ENCODE peak calls at places on chromosomes 1 and 21, in nine cellular contexts. C is iPS DF 6.9, X is mesendoderm, Z is GM23338, V is Panc1, B is left ventricle myocardium inferior, F is lung, E is thoracic aorta, A is BJ. D is an unnamed sample. For H3K36me3, the result is how much of the 10 kb centered on the place peaks cover.

GRCh38 chr1:178057863-178058576 is 35.9 kb upstream of the RASAL2 start:
- DNase-seq in X (peak), C (no peak), B (peak), Z (peak), V (no peak), A (no peak), E (no peak), F (no peak), D (peak)

GRCh38 chr1:68777850-68778249 is 281.0 kb upstream of the DEPDC1 start:
- DNase-seq in X (no peak), Z (no peak), A (no peak), C (no peak), F (no peak), V (no peak), B (no peak), E (no peak), D (no peak)

GRCh38 chr1:203629509-203630082 is 3.0 kb downstream of the ATP2B4 start:
- DNase-seq in X (peak), V (no peak), B (peak), Z (peak), C (no peak), A (no peak), F (peak), E (no peak), D (peak)

GRCh38 chr1:183097438-183098051 is 74.3 kb downstream of the LAMC1 start:
- DNase-seq in Z (peak), A (no peak), F (no peak), V (no peak), B (no peak), X (no peak), E (no peak), C (no peak), D (no peak)

GRCh38 chr1:64595871-64596515 is 126.1 kb downstream of the CACHD1 start:
- DNase-seq in B (no peak), E (no peak), V (no peak), F (no peak), C (no peak), A (no peak), X (peak), Z (no peak), D (no peak)

GRCh38 chr1:117389284-117389683 is 22.0 kb downstream of the MAN1A2 start:
- DNase-seq in B (no peak), C (no peak), E (no peak), F (no peak), Z (no peak), X (no peak), V (no peak), A (no peak), D (no peak)

GRCh38 chr1:109877320-109877771 is 33.3 kb upstream of the CSF1 start:
- DNase-seq in F (peak), X (peak), B (peak), E (no peak), Z (peak), A (peak), C (peak), V (no peak), D (peak)

GRCh38 chr1:21397813-21398188 is 42.1 kb upstream of the NBPF3 start:
- DNase-seq in E (no peak), C (peak), X (peak), A (no peak), V (no peak), F (no peak), Z (peak), B (no peak), D (peak)

GRCh38 chr1:28602536-28603439 is 10.7 kb downstream of the RAB42 start:
- DNase-seq in V (peak), B (no peak), Z (peak), X (peak), C (no peak), F (peak), E (no peak), A (no peak), D (peak)

GRCh38 chr1:21117159-21117953 is 59.3 kb downstream of the EIF4G3 start:
- DNase-seq in C (no peak), V (no peak), Z (no peak), F (no peak), A (no peak), E (no peak), X (no peak), B (no peak), D (no peak)

GRCh38 chr21:38985423-38986378 is 180.0 kb downstream of the ETS2 start:
- DNase-seq in X (no peak), V (no peak), B (peak), C (no peak), E (peak), A (peak), Z (no peak), F (peak), D (no peak)

GRCh38 chr1:152451254-152451653 is 37.2 kb upstream of the CRNN start:
- DNase-seq in F (no peak), C (no peak), A (no peak), B (no peak), Z (peak), V (no peak), X (no peak), E (no peak), D (no peak)

GRCh38 chr1:50934838-50935237 is 25.2 kb downstream of the FAF1 start:
- DNase-seq in A (no peak), E (no peak), Z (no peak), X (no peak), B (no peak), V (no peak), F (no peak), C (no peak), D (no peak)

GRCh38 chr1:112026501-112026900 is 37.0 kb upstream of the KCND3 start:
- DNase-seq in Z (no peak), B (no peak), E (no peak), X (no peak), F (no peak), C (no peak), V (no peak), A (no peak), D (no peak)

GRCh38 chr21:16419188-16419874 is 689.5 kb downstream of the USP25 start:
- DNase-seq in F (peak), V (no peak), Z (peak), B (peak), E (peak), C (no peak), A (no peak), X (peak), D (no peak)

GRCh38 chr1:107919953-107920352 is 45.0 kb downstream of the VAV3 start:
- DNase-seq in B (no peak), E (no peak), F (no peak), Z (no peak), A (no peak), V (no peak), X (no peak), C (no peak), D (no peak)

GRCh38 chr21:17467392-17467791 is 45.5 kb upstream of the CXADR start:
- DNase-seq in F (no peak), X (peak), Z (peak), A (no peak), V (no peak), E (no peak), B (no peak), C (no peak), D (no peak)

GRCh38 chr1:164784960-164785359 is 226.0 kb downstream of the PBX1 start:
- DNase-seq in E (no peak), B (no peak), C (no peak), X (peak), A (no peak), F (no peak), Z (no peak), V (no peak), D (peak)

GRCh38 chr1:113929750-113930498 is 800 bp downstream of the HIPK1 start:
- DNase-seq in A (no peak), X (peak), V (no peak), Z (peak), E (no peak), C (no peak), B (peak), F (peak), D (no peak)

GRCh38 chr1:71658295-71658694 is 577.5 kb upstream of the ZRANB2 start:
- DNase-seq in X (no peak), F (no peak), C (no peak), Z (no peak), V (no peak), E (no peak), B (no peak), A (no peak), D (no peak)

GRCh38 chr1:227318003-227318851 is at the start of gene CDC42BPA:
- DNase-seq in B (peak), C (no peak), X (peak), Z (peak), F (peak), A (peak), E (peak), V (no peak), D (peak)

GRCh38 chr1:30706528-30706927 is 16.9 kb downstream of the MATN1 start:
- DNase-seq in V (no peak), F (no peak), Z (no peak), C (no peak), A (no peak), B (peak), E (no peak), X (no peak), D (no peak)

GRCh38 chr21:35095859-35096291 is 46.8 kb upstream of the RUNX1 start:
- DNase-seq in B (no peak), X (no peak), E (no peak), Z (no peak), F (no peak), C (no peak), A (peak), V (no peak), D (no peak)

GRCh38 chr1:13517193-13517812 is 3.5 kb upstream of the LRRC38 start:
- DNase-seq in V (no peak), E (no peak), Z (peak), C (no peak), B (no peak), F (no peak), X (peak), A (no peak), D (peak)

GRCh38 chr1:24959623-24959975 is 29.5 kb upstream of the RUNX3 start:
- DNase-seq in A (no peak), V (no peak), B (no peak), C (no peak), X (no peak), E (no peak), F (no peak), Z (no peak), D (no peak)

GRCh38 chr1:195663549-195664280 is 944.5 kb downstream of the KCNT2 start:
- DNase-seq in A (peak), Z (no peak), F (no peak), E (no peak), V (peak), B (no peak), C (no peak), X (peak), D (no peak)

GRCh38 chr1:14371806-14372497 is 226.5 kb upstream of the KAZN start:
- DNase-seq in A (no peak), E (no peak), Z (no peak), B (no peak), X (no peak), F (no peak), C (no peak), V (no peak), D (no peak)

GRCh38 chr1:36652586-36652985 is 169.9 kb upstream of the CSF3R start:
- DNase-seq in X (no peak), Z (no peak), A (no peak), C (no peak), F (no peak), B (no peak), V (no peak), E (no peak), D (no peak)

GRCh38 chr1:171762143-171762563 is 19.3 kb upstream of the METTL13 start:
- DNase-seq in E (no peak), B (no peak), Z (no peak), F (no peak), V (no peak), X (no peak), C (no peak), A (no peak), D (no peak)

GRCh38 chr1:20198918-20199317 is 12.6 kb upstream of the PLA2G2C start:
- DNase-seq in V (no peak), A (no peak), Z (no peak), X (peak), C (no peak), E (no peak), F (no peak), B (no peak), D (no peak)

GRCh38 chr1:2459757-2460156 is 16.3 kb upstream of the PLCH2 start:
- DNase-seq in C (no peak), A (no peak), E (no peak), Z (no peak), F (no peak), V (no peak), B (peak), X (no peak), D (no peak)

GRCh38 chr1:117665523-117666274 is 59.9 kb downstream of the TENT5C start:
- DNase-seq in C (no peak), X (no peak), V (no peak), E (no peak), B (no peak), F (no peak), A (no peak), Z (no peak), D (no peak)

GRCh38 chr1:230753586-230754251 is 6.5 kb downstream of the CAPN9 start:
- DNase-seq in X (peak), C (no peak), B (peak), F (no peak), A (no peak), Z (peak), E (no peak), V (no peak), D (peak)

DNA sequence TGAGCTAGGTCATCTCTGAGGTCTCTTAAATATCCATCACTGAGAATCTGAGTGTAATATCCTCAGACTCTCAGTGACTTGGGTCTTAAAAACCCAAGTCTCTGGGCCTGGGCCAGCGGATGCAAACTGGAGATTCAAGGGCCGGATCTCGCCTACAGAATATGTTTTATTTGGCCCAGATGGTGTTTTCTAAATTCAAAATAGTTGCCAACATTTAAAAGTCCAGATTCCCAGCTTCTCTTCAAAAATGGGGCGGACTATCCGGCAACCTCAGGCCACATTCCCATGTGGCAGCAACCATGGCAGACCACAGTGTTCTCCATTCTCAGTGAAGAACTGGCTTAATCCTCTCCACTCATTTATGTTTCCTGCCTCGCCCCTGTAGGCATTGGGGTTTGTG is 12.7 kb upstream of the HEYL start:
- DNase-seq in V (no peak), C (no peak), Z (no peak), B (peak), X (no peak), A (no peak), F (no peak), E (no peak), D (no peak)
- H3K4me3 ChIP-seq in V (no peak), C (no peak), Z (no peak), B (no peak), X (no peak), A (no peak), F (no peak), E (no peak), D (no peak)

DNA sequence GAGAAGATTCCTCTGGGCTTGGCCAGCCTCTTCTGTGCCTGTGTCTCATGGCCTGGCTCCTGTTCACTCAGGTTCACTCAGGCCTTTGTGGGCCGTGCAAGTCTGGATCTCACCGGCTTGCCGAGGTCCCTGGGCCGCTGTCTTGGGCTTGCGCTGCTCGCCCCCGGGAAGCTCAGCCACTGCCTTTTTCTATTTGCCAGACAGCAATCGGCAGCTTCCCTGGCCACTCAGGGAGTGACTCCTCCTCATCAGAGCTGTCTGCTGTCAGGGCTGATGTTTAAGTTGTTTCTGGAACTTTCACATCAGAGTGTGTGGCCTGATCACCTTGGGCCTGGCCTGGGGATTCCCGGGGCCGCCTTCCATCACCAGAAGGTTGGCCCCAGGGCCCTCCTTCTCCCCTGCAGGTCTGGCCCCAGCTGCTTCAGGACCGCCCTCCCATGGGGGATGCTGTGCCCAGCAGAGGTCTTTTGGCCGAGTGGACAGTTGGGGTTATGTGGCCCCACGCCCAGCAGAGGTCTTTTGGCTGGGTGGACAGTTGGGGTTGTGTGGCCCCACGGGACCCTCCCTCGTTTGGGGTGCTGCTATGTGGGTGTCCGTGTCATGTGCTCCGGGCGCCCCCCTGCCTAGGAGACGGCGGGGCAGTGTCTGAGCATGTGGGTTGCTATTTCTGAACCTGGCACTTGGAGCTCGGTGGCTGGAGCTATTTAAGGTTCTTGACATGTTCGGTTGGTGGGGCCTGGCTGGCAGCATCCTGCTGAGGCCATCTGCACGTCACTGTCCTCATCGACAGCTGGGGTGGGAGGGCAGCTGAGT is 12.5 kb downstream of the SLX9 start:
- DNase-seq in C (no peak), Z (no peak), A (no peak), E (no peak), X (no peak), F (no peak), V (no peak), B (peak), D (peak)
- H3K36me3 ChIP-seq in C (under half), Z (under half), A (under half), E (under half), X (under half), F (under half), V (under half), B (under half), D (under half)

DNA sequence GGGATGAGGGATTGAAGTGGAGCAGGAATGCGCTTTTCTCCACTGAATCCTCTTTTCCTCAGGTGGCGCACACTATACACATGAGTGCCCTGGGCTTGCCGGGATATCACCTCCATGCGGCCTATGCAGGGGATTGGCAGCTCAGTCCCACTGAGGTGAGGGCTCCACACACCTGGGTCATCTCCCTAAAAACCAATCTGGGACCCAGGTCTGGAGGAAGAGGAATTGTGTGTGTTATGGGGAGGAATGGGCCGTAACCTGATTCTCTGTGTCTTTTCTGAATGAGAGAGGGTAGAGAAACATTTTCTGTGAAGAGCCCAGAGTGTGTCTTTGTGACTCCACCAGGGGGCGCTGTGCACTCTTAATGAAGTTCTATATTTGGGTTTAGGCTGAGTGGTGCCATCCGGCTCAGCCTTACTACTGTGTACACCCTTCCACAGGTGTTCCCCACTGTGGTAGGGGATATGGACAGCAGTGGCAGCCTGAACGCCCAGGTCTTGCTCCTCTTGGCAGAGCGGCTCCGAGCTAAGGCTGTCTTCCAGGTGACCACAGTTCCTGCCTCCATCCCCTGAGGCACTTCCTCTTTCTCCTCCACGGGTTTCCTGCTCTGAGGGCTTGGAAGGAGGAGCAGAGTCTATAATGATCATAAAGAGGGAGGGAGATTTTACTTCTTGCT is 1.5 kb downstream of the TOMM40L start:
- DNase-seq in A (no peak), Z (peak), X (peak), E (no peak), C (no peak), F (peak), V (peak), B (peak), D (peak)
- H3K4me3 ChIP-seq in A (no peak), Z (peak), X (no peak), E (peak), C (no peak), F (no peak), V (peak), B (peak), D (peak)

GRCh38 chr1:229642376-229642775 is 16.3 kb downstream of the URB2 start:
- DNase-seq in V (no peak), X (no peak), E (no peak), B (no peak), C (no peak), Z (no peak), F (no peak), A (no peak), D (no peak)

GRCh38 chr1:229640455-229640854 is 14.4 kb downstream of the URB2 start:
- DNase-seq in V (no peak), X (no peak), E (no peak), A (no peak), Z (no peak), F (no peak), B (no peak), C (no peak), D (no peak)

GRCh38 chr1:229636042-229636441 is 10.0 kb downstream of the URB2 start:
- DNase-seq in A (no peak), X (no peak), B (no peak), C (no peak), F (no peak), V (no peak), E (no peak), Z (no peak), D (no peak)

GRCh38 chr1:229641306-229641705 is 15.3 kb downstream of the URB2 start:
- DNase-seq in V (no peak), Z (no peak), E (no peak), A (no peak), B (no peak), F (no peak), X (no peak), C (no peak), D (no peak)

DNA sequence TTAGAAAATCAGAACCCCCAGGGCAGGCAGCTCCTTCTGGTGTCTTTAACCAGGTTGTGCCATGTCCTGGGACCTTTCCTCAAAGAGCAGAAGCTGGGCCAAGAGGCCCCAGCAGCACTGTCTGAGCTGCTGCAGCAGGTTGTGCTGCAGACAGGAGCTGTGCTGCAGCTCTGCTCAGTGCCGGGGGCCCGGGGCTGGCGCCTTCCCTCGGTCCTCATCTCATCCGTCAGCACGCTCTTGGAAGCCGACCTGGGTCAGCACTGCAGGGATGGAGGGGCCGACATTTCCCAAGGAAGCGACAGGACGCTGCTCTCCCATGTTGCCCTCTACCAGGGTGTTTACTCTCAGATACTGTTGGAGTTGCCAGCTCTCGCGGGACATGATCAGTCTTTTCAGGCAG is 11.7 kb downstream of the URB2 start:
- DNase-seq in A (no peak), Z (no peak), B (no peak), X (no peak), F (no peak), V (no peak), C (no peak), E (no peak), D (no peak)
- H3K36me3 ChIP-seq in A (under half), Z (under half), B (half or more), X (under half), F (under half), V (under half), C (under half), E (under half), D (under half)

D was measured in H7.